ENCODE peak calls at places on chromosomes 13 and 19, in six cellular contexts. R is OCI-LY7; C is activated CD8-positive, alpha-beta T cell treated with anti-CD3 and anti-CD28 coated beads for 36 hours; X is thoracic aorta; S is upper lobe of right lung; N is fibroblast of pulmonary artery. H is an unnamed sample.
A peak's percentile ranks its signal among the peaks of the same experiment; 100 is the strongest.

GRCh38 chr19:7326105-7326877 is 22.4 kb upstream of the ARHGEF18 start:
- DNase-seq in X (no peak), C (peak; percentile 75), N (peak; percentile 21), S (peak; percentile 19), R (peak; percentile 71), H (peak; percentile 36)

GRCh38 chr13:24648983-24649684 is 31.1 kb upstream of the ATP12A start:
- DNase-seq in R (peak; percentile 29), S (no peak), C (peak; percentile 43), N (no peak), X (no peak), H (no peak)

GRCh38 chr13:99062593-99062992 is 84.7 kb upstream of the DOCK9 start:
- DNase-seq in X (no peak), S (no peak), N (peak; percentile 41), R (no peak), C (no peak), H (no peak)

GRCh38 chr19:30318261-30318660 is 53.9 kb upstream of the ZNF536 start:
- DNase-seq in R (no peak), X (no peak), S (no peak), N (no peak), C (no peak), H (no peak)

GRCh38 chr13:27427663-27428062 is 3.2 kb downstream of the GTF3A start:
- DNase-seq in S (no peak), R (no peak), C (no peak), N (no peak), X (no peak), H (no peak)

GRCh38 chr13:77022341-77022740 is 4.6 kb downstream of the FBXL3 start:
- DNase-seq in S (no peak), X (no peak), R (no peak), N (peak; percentile 51), C (no peak), H (no peak)

GRCh38 chr19:11288349-11288748 is 7.6 kb upstream of the TSPAN16 start:
- DNase-seq in R (no peak), S (no peak), X (no peak), N (peak; percentile 61), C (no peak), H (no peak)

GRCh38 chr13:38530492-38530891 is 156.4 kb upstream of the FREM2 start:
- DNase-seq in N (peak; percentile 53), S (no peak), R (no peak), C (no peak), X (no peak), H (peak; percentile 8)

GRCh38 chr19:43305642-43306041 is 36.3 kb upstream of the PSG9 start:
- DNase-seq in N (no peak), S (no peak), X (no peak), R (no peak), C (no peak), H (no peak)

GRCh38 chr19:3231288-3231687 is 6.8 kb downstream of the CELF5 start:
- DNase-seq in N (no peak), S (no peak), R (no peak), C (no peak), X (no peak), H (no peak)

GRCh38 chr19:6963937-6964336 is 57.3 kb downstream of the MBD3L2B start:
- DNase-seq in C (peak; percentile 65), S (no peak), R (peak; percentile 41), X (no peak), N (no peak), H (peak; percentile 16)

GRCh38 chr13:112657850-112658445 is 31.9 kb upstream of the ATP11A start:
- DNase-seq in C (no peak), X (no peak), R (no peak), S (peak; percentile 52), N (peak; percentile 78), H (no peak)

DNA sequence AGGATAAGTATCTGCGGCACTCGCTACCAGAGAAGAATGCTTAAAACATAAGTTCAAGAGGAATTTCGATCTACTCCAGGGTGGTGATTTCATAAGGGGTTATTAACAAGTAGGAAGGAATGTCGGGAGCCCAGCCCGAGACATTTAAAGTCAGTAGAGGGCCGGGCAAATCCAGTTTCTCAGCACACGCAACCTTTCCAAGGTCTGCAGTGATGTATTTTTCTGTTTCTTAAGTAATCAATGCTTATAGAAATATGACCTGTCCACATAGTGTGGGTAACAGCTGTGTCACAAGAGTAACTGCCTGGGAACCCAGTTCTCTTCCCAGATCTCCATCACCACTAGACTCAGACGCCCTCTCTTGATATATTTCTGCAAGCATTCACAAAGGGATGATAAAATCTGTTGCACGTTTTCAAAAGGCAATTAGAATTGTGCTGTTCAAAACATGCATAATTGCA is 525.9 kb downstream of the MYO16 start:
- DNase-seq in C (no peak), R (no peak), X (no peak), N (peak; percentile 53), S (no peak), H (no peak)
- TF ChIP-seq CTCF in C (no peak), R (no peak), X (no peak), N (no peak), S (no peak), H (no peak)

DNA sequence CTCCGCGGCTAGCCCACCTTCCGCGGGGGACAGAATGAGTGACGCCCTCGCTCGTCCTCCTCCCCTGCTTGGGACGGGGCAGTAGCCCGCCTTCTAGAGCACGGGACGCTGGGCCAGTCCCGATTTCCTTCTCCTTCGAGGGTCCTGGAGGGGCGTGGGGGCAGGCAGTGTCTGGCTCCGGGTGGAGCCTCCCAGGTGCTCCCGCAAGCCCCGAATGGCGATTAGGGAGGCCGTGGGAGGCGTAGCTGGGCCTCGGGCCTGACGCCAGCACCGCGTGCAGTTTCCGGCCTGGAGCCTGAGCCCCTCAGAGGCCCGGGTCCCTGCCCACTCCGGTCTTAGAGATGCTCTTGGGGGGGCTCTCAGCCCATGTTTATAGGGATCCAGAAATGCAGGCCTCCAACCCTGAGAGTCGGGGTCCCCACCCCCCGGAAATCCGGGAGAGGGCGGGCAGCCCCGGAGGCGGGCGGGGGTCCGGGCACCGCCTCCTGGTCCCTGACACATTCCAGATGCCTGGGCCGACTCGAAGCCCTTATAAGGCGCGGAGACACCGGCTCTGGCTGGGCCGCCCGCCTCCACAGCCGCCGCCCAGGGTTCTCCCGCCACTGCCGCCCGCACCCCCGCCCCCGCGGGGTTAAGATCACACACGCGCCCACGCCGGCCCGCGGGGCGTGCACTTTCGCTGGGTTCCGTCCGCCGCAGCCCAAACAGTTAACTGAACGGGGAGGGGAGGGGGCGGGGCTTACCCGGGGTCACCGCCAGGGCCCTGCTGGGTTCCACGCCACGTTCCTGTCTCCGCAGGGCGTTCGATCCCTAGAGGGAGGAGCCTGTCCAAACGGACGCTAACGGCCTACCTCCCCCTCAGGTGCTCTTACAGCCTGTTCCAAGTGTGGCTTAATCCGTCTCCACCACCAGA is 1.5 kb downstream of the MYADM start:
- DNase-seq in X (peak; percentile 69), R (peak; percentile 46), S (peak; percentile 95), C (peak; percentile 93), N (peak; percentile 91), H (peak; percentile 90)
- TF ChIP-seq CTCF in X (peak; percentile 61), R (no peak), S (peak; percentile 13), C (no peak), N (no peak), H (no peak)

DNA sequence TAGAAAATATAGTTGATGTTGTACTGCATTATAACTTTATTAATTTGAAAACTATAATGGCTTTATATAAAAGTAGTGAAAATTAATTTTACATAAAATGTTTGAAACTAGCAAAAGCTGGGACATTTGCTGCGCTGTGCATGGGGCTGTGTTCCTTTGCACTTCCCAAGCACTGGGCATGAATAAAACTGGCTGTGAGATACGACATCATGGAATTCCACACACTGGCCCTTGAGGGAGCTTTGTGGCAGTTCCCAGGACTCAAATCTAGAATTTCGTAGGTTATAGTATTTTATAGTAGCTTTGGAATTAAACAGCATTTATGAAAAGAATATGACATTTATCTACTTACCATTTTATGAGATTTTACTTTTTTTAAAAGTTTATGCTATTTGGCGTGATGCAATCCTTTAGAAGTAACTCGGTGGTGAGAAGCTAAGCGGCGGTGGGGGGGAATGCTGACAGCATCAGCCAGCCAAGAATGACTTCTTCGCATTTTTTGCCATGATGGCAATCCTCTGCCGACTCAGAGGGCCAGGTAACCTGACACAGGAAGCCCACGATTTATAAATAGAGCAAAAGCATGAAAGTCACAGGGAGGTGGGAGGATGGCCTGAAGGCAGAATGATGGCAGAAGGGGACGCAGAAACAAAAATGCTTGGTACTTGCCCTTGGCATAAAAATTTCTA is 553.5 kb downstream of the MYO16 start:
- DNase-seq in R (no peak), C (no peak), N (no peak), S (no peak), X (no peak), H (no peak)
- TF ChIP-seq CTCF in R (no peak), C (no peak), N (no peak), S (no peak), X (no peak), H (no peak)

GRCh38 chr13:110511509-110512181 is 49.9 kb downstream of the RAB20 start:
- DNase-seq in S (no peak), X (no peak), C (no peak), R (no peak), N (no peak), H (no peak)
- TF ChIP-seq CTCF in S (no peak), X (no peak), C (no peak), R (no peak), N (no peak), H (no peak)

GRCh38 chr19:33670398-33670797 is 48.6 kb downstream of the CHST8 start:
- DNase-seq in X (no peak), S (no peak), N (no peak), C (no peak), R (no peak), H (no peak)
- TF ChIP-seq CTCF in X (no peak), S (no peak), N (no peak), C (no peak), R (no peak), H (no peak)

DNA sequence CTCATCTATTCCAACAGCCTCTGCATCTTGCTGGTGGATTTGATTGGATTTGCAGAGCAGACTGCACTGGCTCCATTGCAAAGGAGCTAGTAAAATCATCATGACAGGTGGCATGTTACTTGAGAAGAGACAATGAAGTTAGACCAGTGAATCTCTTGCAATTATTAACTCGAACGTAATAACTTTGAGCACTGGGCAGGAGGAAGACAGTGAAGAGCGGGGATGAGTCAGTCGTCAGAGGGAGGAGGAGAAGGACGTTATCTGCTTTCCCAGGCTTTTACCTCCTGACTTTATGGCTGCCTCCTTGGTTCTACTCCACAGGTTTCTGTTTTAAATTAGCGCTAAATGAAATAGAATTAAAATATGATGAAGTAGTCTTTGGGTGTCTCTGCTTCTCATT is 257.8 kb upstream of the IPO5 start:
- DNase-seq in N (no peak), S (no peak), C (no peak), X (no peak), R (no peak), H (no peak)
- TF ChIP-seq CTCF in N (no peak), S (no peak), C (no peak), X (no peak), R (no peak), H (no peak)

DNA sequence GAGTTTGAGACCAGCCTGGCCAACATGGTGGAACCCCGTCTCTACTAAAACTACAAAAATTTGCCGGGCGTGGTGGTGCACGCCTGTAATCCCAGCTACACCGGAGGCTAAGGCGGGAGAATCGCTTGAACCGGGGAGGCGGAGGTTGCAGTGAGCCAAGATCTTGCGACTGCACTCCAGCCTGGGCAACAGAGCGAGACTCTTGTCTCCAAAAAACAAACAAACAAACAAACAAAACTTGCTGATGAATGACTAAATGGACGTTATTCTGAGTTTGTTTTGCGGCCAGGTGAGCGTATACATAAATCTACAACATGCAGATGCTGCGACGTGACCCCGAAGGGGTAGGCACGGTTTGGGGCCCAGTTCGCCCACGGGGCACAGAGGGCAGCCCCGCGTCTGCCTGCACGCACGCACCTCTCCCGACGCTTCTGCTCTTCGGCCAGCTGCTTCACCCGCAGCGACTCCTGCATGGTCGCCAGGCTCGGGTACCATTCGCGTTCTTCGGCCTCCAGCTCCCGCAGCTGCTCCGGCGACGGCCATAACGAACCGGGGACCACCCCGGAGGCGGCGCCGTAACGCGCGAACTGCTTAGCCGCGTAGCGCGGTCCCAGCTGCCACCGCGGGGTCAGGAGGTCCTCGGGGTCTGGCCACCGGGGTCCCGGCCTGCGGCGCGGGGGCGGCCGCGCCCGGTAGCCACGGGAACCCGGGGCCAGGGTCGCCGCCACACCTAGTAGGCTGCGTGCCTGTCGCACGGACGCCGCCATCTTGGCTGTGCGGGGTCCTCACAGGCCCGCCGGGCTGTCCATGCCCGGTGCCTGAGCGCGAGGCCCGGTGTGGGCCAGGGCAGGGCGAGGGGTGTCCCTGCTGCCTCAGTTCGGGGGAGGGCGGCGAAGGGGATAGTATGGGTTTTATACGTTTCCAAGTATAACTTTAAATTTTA is at the start of gene GADD45GIP1:
- DNase-seq in C (peak; percentile 87), S (peak; percentile 92), R (peak; percentile 86), N (peak; percentile 80), X (no peak), H (peak; percentile 90)
- TF ChIP-seq CTCF in C (no peak), S (no peak), R (no peak), N (no peak), X (no peak), H (no peak)